ENCODE peak calls at places on chromosomes 16 and 17, in four cellular contexts. F, S, W and A are unnamed samples.

GRCh38 chr17:81551458-81552243 is 502 bp downstream of the FAAP100 start:
- DNase-seq in F (peak), S (no peak), W (no peak), A (no peak)

GRCh38 chr16:67679935-67680897 is 13.6 kb downstream of the C16orf86 start:
- DNase-seq in F (no peak), S (no peak), W (no peak), A (no peak)

GRCh38 chr17:74744714-74745547 is 3.5 kb upstream of the NHERF1 start:
- DNase-seq in F (peak), S (peak), W (peak), A (peak)

GRCh38 chr17:38617074-38617860 is 11.5 kb upstream of the SRCIN1 start:
- DNase-seq in F (no peak), S (no peak), W (no peak), A (no peak)

GRCh38 chr16:53495325-53495724 is 7.7 kb downstream of the AKTIP start:
- DNase-seq in F (no peak), S (no peak), W (no peak), A (no peak)

GRCh38 chr17:55421179-55421934 is at the start of gene MMD:
- DNase-seq in F (peak), S (peak), W (no peak), A (no peak)

GRCh38 chr17:14201087-14201486 is 35.6 kb downstream of the CDRT15 start:
- DNase-seq in F (peak), S (no peak), W (no peak), A (no peak)

GRCh38 chr17:80476877-80477646 is 655 bp upstream of the NPTX1 start:
- DNase-seq in F (no peak), S (peak), W (no peak), A (no peak)

GRCh38 chr16:20322696-20323095 is 4.6 kb downstream of the GP2 start:
- DNase-seq in F (no peak), S (no peak), W (no peak), A (no peak)

GRCh38 chr16:75401697-75402096 is 31.6 kb downstream of the CFDP1 start:
- DNase-seq in F (no peak), S (no peak), W (no peak), A (no peak)

GRCh38 chr16:68548947-68549346 is 9.9 kb downstream of the ZFP90 start:
- DNase-seq in F (no peak), S (no peak), W (no peak), A (no peak)

GRCh38 chr16:17364319-17365210 is 106.2 kb downstream of the XYLT1 start:
- DNase-seq in F (no peak), S (no peak), W (no peak), A (no peak)

GRCh38 chr16:726438-727290 is at the start of the genes CCDC78 and HAGHL:
- DNase-seq in F (peak), S (peak), W (peak), A (no peak)

GRCh38 chr16:30700491-30700890 is 1.5 kb downstream of the SRCAP start:
- DNase-seq in F (no peak), S (peak), W (no peak), A (no peak)

GRCh38 chr16:30698139-30698815 is 694 bp upstream of the SRCAP start:
- DNase-seq in F (peak), S (peak), W (peak), A (peak)

GRCh38 chr16:30699615-30700099 is 686 bp downstream of the SRCAP start:
- DNase-seq in F (no peak), S (no peak), W (no peak), A (no peak)

GRCh38 chr16:30697264-30698138 is 1.5 kb upstream of the SRCAP start:
- DNase-seq in F (no peak), S (no peak), W (no peak), A (no peak)

GRCh38 chr16:30698816-30699614 is at the start of gene SRCAP:
- DNase-seq in F (peak), S (peak), W (peak), A (peak)
- TF ChIP-seq POLR2AphosphoS5 in F (no peak), S (peak), W (no peak), A (peak)

GRCh38 chr17:65061621-65062020 is 5.1 kb upstream of the GNA13 start:
- DNase-seq in F (no peak), S (no peak), W (no peak), A (no peak)

GRCh38 chr17:65062168-65062915 is 5.8 kb upstream of the GNA13 start:
- DNase-seq in F (peak), S (no peak), W (no peak), A (no peak)

GRCh38 chr17:65066858-65067257 is 10.3 kb upstream of the GNA13 start:
- DNase-seq in F (no peak), S (no peak), W (no peak), A (no peak)

GRCh38 chr17:65060855-65061254 is 4.3 kb upstream of the GNA13 start:
- DNase-seq in F (peak), S (no peak), W (no peak), A (no peak)

DNA sequence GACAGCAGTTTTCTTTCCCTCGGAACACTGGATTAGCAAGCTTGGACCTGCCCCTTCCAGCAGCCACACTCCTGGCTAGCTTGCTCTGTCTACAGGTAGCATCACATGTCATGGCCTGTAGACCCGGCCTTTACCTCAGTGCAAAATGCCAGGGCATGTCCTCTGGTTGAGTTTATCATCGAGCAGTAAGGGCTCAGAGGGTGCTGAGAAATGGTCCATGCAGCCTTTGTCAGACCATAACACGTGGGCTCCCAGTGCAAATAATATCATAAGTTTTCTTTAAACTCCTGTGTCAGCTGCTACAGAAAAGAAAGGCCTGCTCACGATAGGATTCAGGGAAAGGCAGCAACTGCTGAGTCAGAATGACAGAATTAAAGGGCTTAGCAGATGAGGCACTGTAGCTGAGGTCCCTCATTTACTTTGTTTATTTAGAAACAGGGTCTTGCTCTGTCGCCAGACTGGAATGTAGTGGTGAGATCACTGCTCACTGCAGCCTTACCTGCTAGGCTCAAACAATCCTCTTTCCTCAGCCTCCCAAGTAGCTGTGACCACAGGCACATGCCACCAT is 8.0 kb upstream of the GNA13 start:
- DNase-seq in F (no peak), S (no peak), W (no peak), A (no peak)
- TF ChIP-seq EP300 in F (no peak), S (no peak), W (no peak), A (no peak)

DNA sequence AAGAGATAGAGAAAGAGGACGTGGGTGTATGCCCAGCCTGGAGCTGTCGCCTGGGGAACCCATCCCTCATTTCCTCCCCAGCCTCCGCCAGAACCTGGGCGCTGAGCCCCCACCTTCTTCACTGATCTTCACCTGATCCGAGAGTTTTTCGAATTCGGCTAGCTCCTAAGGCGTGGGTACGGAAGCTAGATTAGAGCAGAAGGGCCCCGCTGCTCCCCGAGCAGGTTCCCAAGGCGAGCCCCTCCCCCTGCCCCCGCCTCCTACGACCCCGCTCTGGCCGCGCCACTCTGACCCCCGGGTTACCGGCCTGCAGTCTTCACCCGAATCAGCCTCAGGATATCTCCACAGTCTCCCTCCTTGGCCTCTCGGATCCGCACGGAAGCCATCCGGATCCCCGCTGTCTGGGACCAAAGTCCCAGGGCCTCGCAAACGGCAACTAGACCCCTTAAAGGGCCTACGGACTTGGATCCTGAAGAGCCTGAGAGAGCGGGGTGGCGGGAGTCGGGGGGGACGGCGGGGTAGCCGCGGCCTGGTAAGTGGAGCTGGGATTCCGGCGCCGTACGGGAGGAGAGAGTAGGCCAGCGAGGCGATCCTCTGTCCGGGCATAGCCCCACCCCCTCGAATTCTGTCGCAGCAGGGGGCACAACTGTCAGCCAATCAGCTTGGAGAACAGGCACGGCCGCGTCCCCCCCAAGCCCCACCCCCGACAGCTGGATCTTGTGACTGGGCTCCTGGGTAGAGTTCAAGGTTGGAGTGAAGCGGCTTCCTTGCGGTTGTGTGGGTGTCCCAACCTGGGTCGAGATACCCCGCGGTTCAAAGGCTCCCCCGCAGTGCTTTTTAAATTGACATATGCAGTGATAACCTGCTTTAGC is at the start of gene SAT2:
- DNase-seq in F (peak), S (peak), W (peak), A (peak)
- TF ChIP-seq POLR2A in F (peak), S (peak), W (no peak), A (no peak)

GRCh38 chr17:40251576-40251975 is 32.5 kb downstream of the WIPF2 start:
- DNase-seq in F (peak), S (no peak), W (no peak), A (no peak)
- TF ChIP-seq POLR2AphosphoS5 in F (peak), S (no peak), W (no peak), A (no peak)

GRCh38 chr16:48188449-48189102 is 32.8 kb upstream of the ABCC12 start:
- DNase-seq in F (no peak), S (no peak), W (no peak), A (no peak)
- TF ChIP-seq EP300 in F (no peak), S (no peak), W (no peak), A (no peak)

GRCh38 chr16:27214084-27214961 is 11.0 kb downstream of the KDM8 start:
- DNase-seq in F (peak), S (no peak), W (peak), A (no peak)
- TF ChIP-seq POLR2A in F (no peak), S (no peak), W (no peak), A (no peak)

GRCh38 chr16:4244881-4245280 is 3.0 kb upstream of the SRL start:
- DNase-seq in F (no peak), S (no peak), W (no peak), A (no peak)
- TF ChIP-seq POLR2AphosphoS5 in F (no peak), S (no peak), W (no peak), A (no peak)

DNA sequence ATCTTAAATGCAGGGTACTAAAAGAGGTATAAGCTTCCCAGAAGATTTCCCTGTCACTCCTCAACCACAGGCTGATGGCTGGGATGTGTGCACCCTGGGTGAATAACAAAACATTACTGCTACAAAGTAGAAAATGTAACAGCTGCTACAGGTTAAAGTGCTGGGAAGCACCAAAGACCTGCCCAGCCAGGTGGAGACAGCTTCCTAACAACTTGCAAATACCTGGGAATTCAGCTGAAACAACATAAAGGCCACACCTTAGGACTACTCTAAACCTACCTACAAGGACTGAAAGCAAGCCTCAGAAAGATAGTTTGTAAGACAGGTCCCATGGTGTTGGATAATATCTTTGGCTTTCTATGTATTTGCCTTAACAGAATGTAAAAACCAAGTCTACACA is 118.5 kb downstream of the CEP112 start:
- DNase-seq in F (peak), S (no peak), W (no peak), A (no peak)
- TF ChIP-seq EP300 in F (no peak), S (no peak), W (no peak), A (no peak)

GRCh38 chr16:85983606-85984005 is 84.6 kb downstream of the IRF8 start:
- DNase-seq in F (no peak), S (no peak), W (no peak), A (no peak)
- TF ChIP-seq POLR2A in F (no peak), S (no peak), W (no peak), A (no peak)

DNA sequence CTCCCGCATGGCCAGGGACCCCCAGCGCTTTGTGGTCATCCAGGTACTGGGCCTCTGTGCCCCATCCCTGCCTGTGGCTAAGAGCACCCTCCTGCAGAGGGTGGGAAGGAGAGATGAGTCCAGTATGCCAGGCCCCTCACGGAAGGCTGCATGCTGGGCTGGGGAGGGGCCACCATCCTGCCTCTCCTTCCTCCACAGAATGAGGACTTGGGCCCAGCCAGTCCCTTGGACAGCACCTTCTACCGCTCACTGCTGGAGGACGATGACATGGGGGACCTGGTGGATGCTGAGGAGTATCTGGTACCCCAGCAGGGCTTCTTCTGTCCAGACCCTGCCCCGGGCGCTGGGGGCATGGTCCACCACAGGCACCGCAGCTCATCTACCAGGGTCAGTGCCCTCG is 3.7 kb downstream of the MIEN1 start:
- DNase-seq in F (no peak), S (peak), W (no peak), A (no peak)
- TF ChIP-seq POLR2AphosphoS5 in F (no peak), S (no peak), W (no peak), A (no peak)